ENCODE peak calls at places on chromosome 3, in six cellular contexts. K is colonic mucosa; X is stimulated activated naive CD8-positive, alpha-beta T cell treated with anti-CD3 and anti-CD28 coated beads, Interleukin-15, amount 100 ng/mL, for 72 hours; N is GOT3; Q is left cardiac atrium; E is GDM1. H is an unnamed sample.

GRCh38 chr3:175343946-175344345 is 484.8 kb downstream of the NAALADL2 start:
- DNase-seq in X (no peak), N (no peak), K (no peak), Q (no peak), E (no peak), H (no peak)

GRCh38 chr3:156307704-156308103 is 187.3 kb downstream of the KCNAB1 start:
- DNase-seq in K (peak), E (no peak), X (no peak), N (no peak), Q (peak), H (peak)

GRCh38 chr3:175940243-175940642 is 1081.1 kb downstream of the NAALADL2 start:
- DNase-seq in Q (no peak), E (no peak), K (no peak), X (no peak), N (no peak), H (no peak)

GRCh38 chr3:189637755-189638154 is 6.6 kb downstream of the TP63 start:
- DNase-seq in N (no peak), X (no peak), K (no peak), E (no peak), Q (no peak), H (no peak)

GRCh38 chr3:124569761-124570160 is 160.5 kb upstream of the UMPS start:
- DNase-seq in N (no peak), K (no peak), E (no peak), X (no peak), Q (peak), H (no peak)

GRCh38 chr3:127679534-127680145 is 6.9 kb downstream of the ABTB1 start:
- DNase-seq in K (no peak), N (no peak), X (peak), Q (peak), E (no peak), H (no peak)

GRCh38 chr3:172307143-172307560 is 141.1 kb downstream of the GHSR start:
- DNase-seq in E (no peak), Q (no peak), X (no peak), K (no peak), N (no peak), H (peak)

GRCh38 chr3:120909602-120909878 is 1.5 kb downstream of the STXBP5L start:
- DNase-seq in Q (no peak), K (no peak), E (no peak), N (no peak), X (no peak), H (no peak)

GRCh38 chr3:100753846-100754245 is 44.6 kb downstream of the TFG start:
- DNase-seq in K (no peak), Q (no peak), X (no peak), E (no peak), N (no peak), H (no peak)

GRCh38 chr3:156455839-156456238 is 99.1 kb downstream of the SSR3 start:
- DNase-seq in K (no peak), N (no peak), Q (no peak), E (no peak), X (no peak), H (no peak)

GRCh38 chr3:28376424-28376823 is 27.8 kb upstream of the AZI2 start:
- DNase-seq in K (no peak), E (no peak), Q (no peak), N (no peak), X (no peak), H (no peak)

GRCh38 chr3:48507256-48508061 is 3.5 kb upstream of the SHISA5 start:
- DNase-seq in X (peak), N (no peak), Q (peak), E (peak), K (peak), H (no peak)

GRCh38 chr3:123096701-123097100 is 29.9 kb downstream of the PDIA5 start:
- DNase-seq in E (no peak), K (no peak), X (no peak), N (no peak), Q (peak), H (no peak)